ENCODE peak calls at places on chromosomes 4 and X, in nine cellular contexts. Y is transverse colon, I is K562, K is suprapubic skin, Z is sigmoid colon, R is stomach, V is GM12878, U is esophagus muscularis mucosa, W is H1. B is an unnamed sample.
A peak's percentile ranks its signal among the peaks of the same experiment; 100 is the strongest.

GRCh38 chr4:155042014-155042413 is 166.4 kb upstream of the NPY2R start:
- DNase-seq in R (no peak), W (no peak), U (no peak), I (no peak), K (no peak), V (no peak), Z (no peak), Y (no peak), B (no peak)

GRCh38 chrX:110316351-110317078 is 1.4 kb downstream of the AMMECR1 start:
- DNase-seq in W (no peak), V (no peak), K (no peak), R (no peak), Y (no peak), Z (no peak), U (no peak), I (no peak), B (no peak)

GRCh38 chrX:81957900-81958545 is 756.1 kb downstream of the SH3BGRL start:
- DNase-seq in Y (no peak), I (no peak), V (no peak), K (no peak), W (no peak), R (no peak), Z (no peak), U (no peak), B (no peak)

GRCh38 chr4:109205186-109205585 is 97.3 kb downstream of the COL25A1 start:
- DNase-seq in I (no peak), W (no peak), K (no peak), R (no peak), U (no peak), Y (no peak), Z (no peak), V (no peak), B (no peak)

GRCh38 chrX:118823263-118824172 is at the start of gene ZCCHC12:
- DNase-seq in V (no peak), I (peak; percentile 82), R (peak; percentile 45), Z (peak; percentile 75), Y (peak; percentile 35), U (no peak), K (no peak), W (peak; percentile 56), B (peak; percentile 87)

GRCh38 chr4:41644288-41644914 is 104.1 kb downstream of the PHOX2B start:
- DNase-seq in Z (peak; percentile 87), W (peak; percentile 67), K (peak; percentile 82), U (peak; percentile 96), R (peak; percentile 78), Y (peak; percentile 75), I (peak; percentile 57), V (no peak), B (peak; percentile 61)

GRCh38 chr4:172868271-172868670 is 300.3 kb upstream of the GALNT7 start:
- DNase-seq in K (no peak), R (no peak), I (no peak), W (no peak), U (no peak), Z (no peak), Y (no peak), V (no peak), B (no peak)

GRCh38 chrX:30992381-30992904 is 79.4 kb downstream of the FTHL17 start:
- DNase-seq in V (no peak), Y (no peak), I (no peak), R (peak; percentile 39), K (no peak), W (no peak), Z (no peak), U (no peak), B (no peak)

GRCh38 chr4:150305995-150306394 is 227.8 kb downstream of the DCLK2 start:
- DNase-seq in I (no peak), Y (no peak), K (no peak), V (no peak), Z (no peak), U (no peak), R (no peak), W (no peak), B (no peak)

GRCh38 chrX:23626651-23627050 is 40.6 kb upstream of the PRDX4 start:
- DNase-seq in U (no peak), Y (no peak), I (no peak), W (no peak), R (no peak), Z (no peak), V (no peak), K (no peak), B (no peak)

GRCh38 chr4:1770245-1770644 is 22.8 kb upstream of the FGFR3 start:
- DNase-seq in I (no peak), W (no peak), R (no peak), U (no peak), Z (no peak), V (no peak), Y (no peak), K (no peak), B (no peak)

DNA sequence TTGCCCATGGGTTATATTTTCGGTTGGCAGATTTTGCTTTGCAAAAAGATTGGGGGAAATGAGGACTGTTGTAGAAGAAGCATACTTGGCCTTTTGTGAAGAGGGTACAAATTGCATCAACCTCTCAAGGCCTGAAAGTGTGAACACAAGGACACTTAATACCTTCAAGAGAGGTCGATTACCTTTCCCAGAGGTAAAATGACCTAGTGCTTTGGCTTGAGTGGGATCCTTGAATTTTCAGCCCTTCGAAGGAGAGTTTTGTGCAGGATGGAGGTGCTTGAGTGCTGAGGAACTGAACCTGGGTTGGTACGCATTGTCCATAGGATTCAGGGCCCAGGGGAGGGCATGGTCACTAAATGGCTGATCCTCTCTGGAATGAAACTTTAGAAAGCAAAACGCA is 27.6 kb upstream of the NKAP start:
- DNase-seq in W (no peak), K (no peak), U (no peak), Z (no peak), I (no peak), R (no peak), Y (no peak), V (no peak), B (peak; percentile 48)
- TF ChIP-seq POLR2AphosphoS5 in W (no peak), K (no peak), U (no peak), Z (no peak), I (no peak), R (no peak), Y (no peak), V (no peak), B (peak; percentile 53)

DNA sequence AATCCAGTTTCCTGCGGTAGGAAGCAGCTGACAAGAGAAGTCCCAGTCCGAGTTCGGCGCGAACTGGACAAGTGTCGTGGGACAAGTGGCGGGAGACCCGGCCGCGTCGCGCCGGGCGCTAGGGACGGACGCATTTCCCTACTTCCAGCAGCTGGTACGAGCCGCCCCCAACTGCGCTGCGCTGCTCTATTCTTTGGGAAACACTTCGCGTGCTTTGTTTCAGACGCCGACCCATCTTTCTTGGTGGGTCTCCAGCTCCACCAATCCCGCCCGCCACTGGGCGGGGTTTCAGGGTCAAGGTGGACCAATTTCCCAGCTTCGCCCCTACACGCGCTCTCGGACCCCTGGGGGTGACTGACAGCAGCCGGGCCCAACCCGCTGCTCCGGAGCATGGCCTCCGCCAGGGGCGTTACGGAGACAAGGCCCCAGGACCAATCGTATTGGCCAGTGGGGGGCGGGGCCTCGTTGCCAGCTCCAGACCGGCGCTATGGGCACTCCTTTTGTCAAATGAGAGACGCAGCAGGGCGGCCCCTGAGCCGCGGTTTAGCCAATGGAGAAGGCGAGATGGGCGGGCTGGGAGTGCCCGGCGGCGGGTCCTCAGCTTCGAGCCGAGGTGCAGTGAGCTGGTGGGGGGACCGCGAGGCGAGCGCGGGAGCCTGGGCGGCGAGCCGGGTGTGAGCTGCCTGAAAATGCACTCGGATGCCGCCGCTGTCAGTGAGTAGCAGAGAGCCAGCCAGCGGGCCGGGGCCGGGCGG is at the start of gene DCUN1D4:
- DNase-seq in R (peak; percentile 100), Y (peak; percentile 100), Z (peak; percentile 100), W (peak; percentile 99), I (peak; percentile 99), V (peak; percentile 96), K (peak; percentile 100), U (peak; percentile 100), B (peak; percentile 100)
- TF ChIP-seq POLR2A in R (no peak), Y (peak; percentile 79), Z (peak; percentile 72), W (no peak), I (peak; percentile 82), V (peak; percentile 83), K (peak; percentile 9), U (peak; percentile 69), B (peak; percentile 46)

DNA sequence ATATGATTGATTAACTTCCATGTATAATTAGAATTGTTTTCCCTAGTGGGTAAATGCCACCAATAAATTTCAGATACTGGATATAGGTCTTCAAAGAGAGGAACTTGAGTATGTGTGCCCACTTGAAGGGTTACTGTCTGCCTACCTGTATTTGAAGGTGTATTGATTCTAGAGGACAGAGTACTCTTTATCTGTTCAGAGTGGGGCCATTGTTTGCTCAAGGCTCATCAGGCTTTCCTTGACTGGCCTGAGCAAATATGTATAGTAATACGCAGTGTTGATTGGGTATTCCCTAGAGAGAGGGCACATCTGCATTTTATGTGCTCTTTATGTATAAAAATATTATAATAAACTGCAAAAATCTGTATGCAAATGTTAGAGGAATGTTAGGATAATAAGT is 23.7 kb downstream of the RP2 start:
- DNase-seq in U (no peak), Z (no peak), Y (no peak), R (no peak), V (no peak), I (no peak), K (no peak), W (no peak), B (no peak)
- TF ChIP-seq EP300 in U (no peak), Z (no peak), Y (no peak), R (no peak), V (no peak), I (no peak), K (no peak), W (no peak), B (no peak)

GRCh38 chrX:149633511-149633910 is 1.9 kb upstream of the TMEM185A start:
- DNase-seq in U (no peak), V (no peak), I (no peak), Y (no peak), Z (no peak), R (no peak), W (no peak), K (no peak), B (no peak)

GRCh38 chrX:149629730-149630387 is 1.7 kb downstream of the TMEM185A start:
- DNase-seq in Z (no peak), W (no peak), U (no peak), K (no peak), V (no peak), R (no peak), Y (no peak), I (no peak), B (no peak)

GRCh38 chrX:149628768-149629167 is 2.8 kb downstream of the TMEM185A start:
- DNase-seq in K (no peak), I (no peak), R (no peak), Z (no peak), Y (no peak), V (no peak), U (no peak), W (no peak), B (no peak)

GRCh38 chrX:149630681-149631292 is 805 bp downstream of the TMEM185A start:
- DNase-seq in I (peak; percentile 16), Z (no peak), Y (no peak), R (no peak), U (no peak), V (no peak), W (no peak), K (no peak), B (no peak)

GRCh38 chrX:149631293-149632165 is at the start of gene TMEM185A:
- DNase-seq in U (no peak), Z (peak; percentile 85), W (peak; percentile 13), K (peak; percentile 78), Y (peak; percentile 79), R (peak; percentile 74), V (no peak), I (peak; percentile 86), B (peak; percentile 66)
- TF ChIP-seq POLR2AphosphoS5 in U (peak; percentile 59), Z (peak; percentile 23), W (peak; percentile 20), K (no peak), Y (no peak), R (peak; percentile 63), V (no peak), I (no peak), B (peak; percentile 51)

GRCh38 chrX:120485562-120486520 is 16.7 kb upstream of the LAMP2 start:
- DNase-seq in R (peak; percentile 76), V (peak; percentile 45), U (peak; percentile 91), K (peak; percentile 81), W (peak; percentile 53), Y (peak; percentile 68), I (peak; percentile 64), Z (peak; percentile 85), B (peak; percentile 71)
- TF ChIP-seq POLR2A in R (no peak), V (no peak), U (no peak), K (peak; percentile 32), W (peak; percentile 37), Y (peak; percentile 39), I (peak; percentile 70), Z (no peak), B (peak; percentile 43)

B was measured in upper lobe of left lung.